ENCODE peak calls at places on chromosome 7, in four cellular contexts. O, H, L and U are unnamed samples.

GRCh38 chr7:76357379-76358052 is 1.3 kb downstream of the YWHAG start:
- DNase-seq in O (no peak), H (no peak), L (no peak), U (no peak)

GRCh38 chr7:91435386-91436059 is 171.3 kb downstream of the FZD1 start:
- DNase-seq in O (no peak), H (no peak), L (no peak), U (no peak)

GRCh38 chr7:27129729-27130539 is 623 bp downstream of the HOXA4 start:
- DNase-seq in O (no peak), H (peak), L (no peak), U (no peak)

GRCh38 chr7:117132385-117133120 is 179.3 kb downstream of the ST7 start:
- DNase-seq in O (no peak), H (no peak), L (no peak), U (peak)

GRCh38 chr7:51376420-51377092 is 59.9 kb upstream of the COBL start:
- DNase-seq in O (no peak), H (no peak), L (peak), U (no peak)

GRCh38 chr7:77930496-77930895 is 131.9 kb downstream of the PHTF2 start:
- DNase-seq in O (no peak), H (no peak), L (no peak), U (no peak)

GRCh38 chr7:41885078-41885477 is 182.2 kb upstream of the INHBA start:
- DNase-seq in O (no peak), H (no peak), L (no peak), U (no peak)

GRCh38 chr7:108321359-108321758 is 134.9 kb downstream of the NRCAM start:
- DNase-seq in O (no peak), H (no peak), L (no peak), U (no peak)

GRCh38 chr7:144529269-144529926 is 125.9 kb upstream of the NOBOX start:
- DNase-seq in O (no peak), H (no peak), L (no peak), U (no peak)

GRCh38 chr7:103640031-103640779 is 194.2 kb upstream of the SLC26A5 start:
- DNase-seq in O (no peak), H (no peak), L (no peak), U (no peak)

GRCh38 chr7:147279951-147280350 is 1163.3 kb downstream of the CNTNAP2 start:
- DNase-seq in O (no peak), H (peak), L (no peak), U (no peak)

GRCh38 chr7:39650676-39651075 is 27.3 kb downstream of the RALA start:
- DNase-seq in O (no peak), H (no peak), L (no peak), U (no peak)

GRCh38 chr7:106022193-106022821 is 59.2 kb downstream of the CDHR3 start:
- DNase-seq in O (no peak), H (no peak), L (no peak), U (no peak)

GRCh38 chr7:80439894-80440811 is 71.7 kb downstream of the GNAT3 start:
- DNase-seq in O (no peak), H (no peak), L (no peak), U (no peak)

GRCh38 chr7:2062648-2063047 is 170.1 kb downstream of the MAD1L1 start:
- DNase-seq in O (no peak), H (no peak), L (no peak), U (no peak)

GRCh38 chr7:105992888-105993287 is 29.8 kb downstream of the CDHR3 start:
- DNase-seq in O (no peak), H (no peak), L (no peak), U (no peak)

GRCh38 chr7:573496-574295 is 54.0 kb upstream of the PDGFA start:
- DNase-seq in O (no peak), H (no peak), L (no peak), U (no peak)

GRCh38 chr7:76260171-76260703 is 42.2 kb upstream of the HSPB1 start:
- DNase-seq in O (peak), H (peak), L (peak), U (peak)

GRCh38 chr7:73970801-73971229 is 57.2 kb upstream of the ELN start:
- DNase-seq in O (no peak), H (no peak), L (no peak), U (no peak)

GRCh38 chr7:1727079-1727478 is 57.0 kb downstream of the ELFN1 start:
- DNase-seq in O (no peak), H (no peak), L (no peak), U (no peak)

GRCh38 chr7:1757601-1758000 is 87.5 kb downstream of the ELFN1 start:
- DNase-seq in O (no peak), H (no peak), L (no peak), U (no peak)

GRCh38 chr7:101779267-101779666 is 38.2 kb upstream of the CUX1 start:
- DNase-seq in O (no peak), H (no peak), L (no peak), U (no peak)

GRCh38 chr7:71486856-71487628 is 355.1 kb downstream of the GALNT17 start:
- DNase-seq in O (no peak), H (no peak), L (no peak), U (no peak)

GRCh38 chr7:71482284-71482683 is 350.3 kb downstream of the GALNT17 start:
- DNase-seq in O (no peak), H (no peak), L (no peak), U (no peak)

GRCh38 chr7:71480814-71481213 is 348.9 kb downstream of the GALNT17 start:
- DNase-seq in O (no peak), H (no peak), L (no peak), U (no peak)

GRCh38 chr7:71486414-71486813 is 354.5 kb downstream of the GALNT17 start:
- DNase-seq in O (no peak), H (no peak), L (no peak), U (no peak)

GRCh38 chr7:71484381-71484780 is 352.4 kb downstream of the GALNT17 start:
- DNase-seq in O (no peak), H (no peak), L (no peak), U (no peak)
- TF ChIP-seq NR3C1 in O (no peak), H (no peak), L (no peak), U (no peak)

GRCh38 chr7:28346256-28346655 is 66.1 kb upstream of the CREB5 start:
- DNase-seq in O (no peak), H (no peak), L (no peak), U (no peak)

GRCh38 chr7:28348631-28349030 is 63.7 kb upstream of the CREB5 start:
- DNase-seq in O (no peak), H (no peak), L (no peak), U (no peak)

GRCh38 chr7:28347462-28347861 is 64.9 kb upstream of the CREB5 start:
- DNase-seq in O (no peak), H (no peak), L (no peak), U (no peak)

GRCh38 chr7:28347964-28348363 is 64.4 kb upstream of the CREB5 start:
- DNase-seq in O (no peak), H (no peak), L (no peak), U (no peak)

GRCh38 chr7:28346972-28347371 is 65.3 kb upstream of the CREB5 start:
- DNase-seq in O (no peak), H (no peak), L (no peak), U (no peak)
- TF ChIP-seq NR3C1 in O (no peak), H (no peak), L (no peak), U (no peak)

GRCh38 chr7:148385009-148385682 is 205.4 kb upstream of the C7orf33 start:
- DNase-seq in O (no peak), H (no peak), L (no peak), U (no peak)
- TF ChIP-seq NR3C1 in O (no peak), H (no peak), L (no peak), U (no peak)

GRCh38 chr7:100744605-100745004 is 11.2 kb downstream of the ZAN start:
- DNase-seq in O (no peak), H (no peak), L (no peak), U (no peak)

GRCh38 chr7:100739934-100740333 is 6.5 kb downstream of the ZAN start:
- DNase-seq in O (no peak), H (no peak), L (no peak), U (no peak)

DNA sequence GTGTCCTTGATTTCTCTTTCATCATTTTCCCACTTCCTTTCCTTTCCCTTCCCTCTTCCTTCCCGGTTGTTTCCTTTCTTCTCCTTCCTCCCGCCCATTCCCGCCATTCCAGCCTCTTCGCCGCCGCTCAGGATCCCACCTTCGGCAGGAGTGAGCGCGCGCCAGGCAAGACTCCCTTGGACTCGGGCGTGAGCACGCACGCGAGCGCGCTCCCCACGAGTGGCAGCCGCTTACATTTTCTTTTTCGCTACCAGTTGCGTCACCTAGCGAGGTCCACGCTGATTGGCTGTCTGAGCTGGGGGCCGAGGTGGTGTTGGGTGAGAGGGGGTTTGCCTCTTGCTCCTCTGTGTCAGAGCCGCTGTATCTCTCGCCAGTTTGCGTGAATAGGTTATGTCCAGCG is 11.8 kb downstream of the ZAN start:
- DNase-seq in O (peak), H (no peak), L (peak), U (no peak)
- TF ChIP-seq NR3C1 in O (no peak), H (no peak), L (no peak), U (no peak)

GRCh38 chr7:114930829-114931655 is 9.1 kb downstream of the MDFIC start:
- DNase-seq in O (no peak), H (no peak), L (no peak), U (no peak)
- TF ChIP-seq NR3C1 in O (no peak), H (no peak), L (no peak), U (no peak)

GRCh38 chr7:35869810-35870209 is 69.0 kb downstream of the SEPTIN7 start:
- DNase-seq in O (no peak), H (no peak), L (no peak), U (no peak)
- TF ChIP-seq NR3C1 in O (no peak), H (no peak), L (no peak), U (no peak)

GRCh38 chr7:151310578-151310977 is 31.0 kb upstream of the NUB1 start:
- DNase-seq in O (no peak), H (peak), L (peak), U (peak)
- TF ChIP-seq NR3C1 in O (no peak), H (no peak), L (no peak), U (no peak)

DNA sequence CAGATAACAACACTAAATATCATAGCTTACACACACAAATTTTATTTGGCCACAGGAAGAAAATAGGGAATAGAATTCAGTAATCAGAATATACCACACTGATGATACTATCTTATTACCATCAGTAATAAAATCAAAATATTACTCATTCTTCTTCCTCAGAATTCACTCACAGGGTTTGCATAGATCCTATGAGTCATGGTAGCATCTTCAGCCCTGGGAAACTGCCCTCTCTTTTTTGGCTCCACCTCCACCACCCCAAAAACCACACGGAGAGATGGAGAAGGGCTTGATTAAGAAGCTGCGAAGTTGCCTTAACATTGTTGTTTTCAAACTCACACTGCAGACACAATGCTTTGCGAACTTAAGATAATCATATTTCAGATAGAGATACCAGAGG is 154.1 kb upstream of the AHR start:
- DNase-seq in O (no peak), H (no peak), L (no peak), U (peak)
- TF ChIP-seq NR3C1 in O (no peak), H (no peak), L (no peak), U (no peak)

GRCh38 chr7:45000096-45001032 is at the start of gene CCM2:
- DNase-seq in O (peak), H (no peak), L (no peak), U (peak)

GRCh38 chr7:44998153-44998871 is 1.7 kb upstream of the CCM2 start:
- DNase-seq in O (no peak), H (no peak), L (no peak), U (no peak)

GRCh38 chr7:45001826-45002225 is 1.8 kb downstream of the CCM2 start:
- DNase-seq in O (no peak), H (no peak), L (no peak), U (no peak)

GRCh38 chr7:45001138-45001694 is 1.2 kb downstream of the CCM2 start:
- DNase-seq in O (peak), H (no peak), L (peak), U (no peak)

GRCh38 chr7:44999245-45000095 is 531 bp upstream of the CCM2 start:
- DNase-seq in O (peak), H (peak), L (peak), U (peak)
- TF ChIP-seq NR3C1 in O (no peak), H (no peak), L (no peak), U (no peak)